ENCODE peak calls at places on chromosomes 4 and X, in six cellular contexts. K is stimulated activated CD8-positive, alpha-beta memory T cell treated with anti-CD3 and anti-CD28 coated beads, Interleukin-4, amount 100 ng/mL, for 24 hours; X is T-helper 1 cell; N is NCI-H524; F is activated CD4-positive, alpha-beta T cell treated with anti-CD3 and anti-CD28 coated beads for 24 hours; Y is activated naive CD4-positive, alpha-beta T cell treated with Interleukin-2 at 50 U/mL for 16 hours. E is an unnamed sample.

GRCh38 chr4:112978691-112979472 is 70.6 kb upstream of the ANK2 start:
- DNase-seq in K (no peak), X (no peak), N (no peak), F (no peak), Y (no peak), E (no peak)

GRCh38 chr4:83208776-83209365 is 75.7 kb downstream of the COQ2 start:
- DNase-seq in K (no peak), X (no peak), N (peak; percentile 35), F (no peak), Y (no peak), E (no peak)

GRCh38 chr4:84363256-84363655 is 135.8 kb downstream of the NKX6-1 start:
- DNase-seq in K (no peak), X (no peak), N (no peak), F (no peak), Y (no peak), E (no peak)

GRCh38 chr4:168421671-168422070 is 58.6 kb downstream of the DDX60L start:
- DNase-seq in K (no peak), X (no peak), N (no peak), F (no peak), Y (no peak), E (no peak)

GRCh38 chr4:39446842-39447573 is 11.7 kb downstream of the RPL9 start:
- DNase-seq in K (peak; percentile 38), X (peak; percentile 22), N (peak; percentile 14), F (peak; percentile 25), Y (peak; percentile 16), E (no peak)

GRCh38 chr4:176791591-176792347 is 953 bp downstream of the VEGFC start:
- DNase-seq in K (no peak), X (no peak), N (no peak), F (no peak), Y (no peak), E (no peak)

GRCh38 chr4:78267790-78268189 is 210.7 kb downstream of the FRAS1 start:
- DNase-seq in K (no peak), X (no peak), N (no peak), F (no peak), Y (no peak), E (no peak)

GRCh38 chr4:79294064-79294463 is 31.8 kb downstream of the NAA11 start:
- DNase-seq in K (no peak), X (no peak), N (no peak), F (no peak), Y (no peak), E (no peak)

GRCh38 chrX:17030580-17031285 is 84.3 kb downstream of the REPS2 start:
- DNase-seq in K (no peak), X (no peak), N (no peak), F (no peak), Y (no peak), E (no peak)

GRCh38 chr4:37453361-37454262 is 209.1 kb downstream of the NWD2 start:
- DNase-seq in K (peak; percentile 18), X (peak; percentile 21), N (peak; percentile 87), F (peak; percentile 21), Y (peak; percentile 41), E (peak; percentile 0)